ENCODE peak calls at places on chromosomes 3 and 15, in ten cellular contexts. X is CD8-positive, alpha-beta memory T cell; A is heart right ventricle; D is cardiac muscle cell; F is fibroblast of lung; N is HAP-1; B is A673; V is lung; U is esophagus squamous epithelium; C is OCI-LY7. P is an unnamed sample.
A peak's percentile ranks its signal among the peaks of the same experiment; 100 is the strongest.

GRCh38 chr3:119628816-119629445 is 31.2 kb downstream of the PLA1A start:
- DNase-seq in X (no peak), A (no peak), D (no peak), F (peak; percentile 66), N (no peak), B (no peak), V (no peak), U (no peak), C (no peak), P (no peak)

GRCh38 chr3:58351920-58352319 is 19.2 kb downstream of the PXK start:
- DNase-seq in X (no peak), A (no peak), D (no peak), F (no peak), N (peak; percentile 12), B (peak; percentile 58), V (no peak), U (no peak), C (peak; percentile 55), P (no peak)

GRCh38 chr15:23877502-23878412 is 190.7 kb upstream of the NDN start:
- DNase-seq in X (no peak), A (peak; percentile 31), D (peak; percentile 81), F (peak; percentile 4), N (peak; percentile 22), B (peak; percentile 23), V (peak; percentile 52), U (no peak), C (no peak), P (no peak)

GRCh38 chr3:14472471-14473351 is 67.4 kb downstream of the GRIP2 start:
- DNase-seq in X (no peak), A (no peak), D (no peak), F (peak; percentile 95), N (no peak), B (no peak), V (peak; percentile 85), U (no peak), C (no peak), P (no peak)

GRCh38 chr3:4067893-4068292 is 235.3 kb upstream of the SETMAR start:
- DNase-seq in X (no peak), A (no peak), D (no peak), F (no peak), N (no peak), B (peak; percentile 47), V (no peak), U (no peak), C (no peak), P (no peak)

GRCh38 chr3:97232635-97233034 is 418.2 kb downstream of the EPHA6 start:
- DNase-seq in X (no peak), A (no peak), D (peak; percentile 34), F (no peak), N (peak; percentile 6), B (no peak), V (no peak), U (peak; percentile 1), C (no peak), P (no peak)

GRCh38 chr3:168579010-168579409 is 483.3 kb upstream of the GOLIM4 start:
- DNase-seq in X (no peak), A (no peak), D (no peak), F (no peak), N (no peak), B (no peak), V (no peak), U (no peak), C (no peak), P (no peak)

GRCh38 chr15:31387483-31388118 is 61.0 kb downstream of the KLF13 start:
- DNase-seq in X (peak; percentile 70), A (peak; percentile 74), D (peak; percentile 89), F (peak; percentile 44), N (no peak), B (no peak), V (no peak), U (no peak), C (no peak), P (no peak)

GRCh38 chr3:186152889-186153292 is 44.0 kb upstream of the ETV5 start:
- DNase-seq in X (no peak), A (no peak), D (no peak), F (no peak), N (no peak), B (no peak), V (no peak), U (no peak), C (peak; percentile 89), P (no peak)

GRCh38 chr15:37764733-37765191 is 169.7 kb upstream of the TMCO5A start:
- DNase-seq in X (no peak), A (no peak), D (peak; percentile 12), F (peak; percentile 54), N (peak; percentile 42), B (peak; percentile 90), V (no peak), U (no peak), C (peak; percentile 66), P (no peak)

GRCh38 chr3:174072675-174073074 is 675.1 kb downstream of the NLGN1 start:
- DNase-seq in X (no peak), A (no peak), D (no peak), F (no peak), N (no peak), B (no peak), V (no peak), U (no peak), C (no peak), P (no peak)

DNA sequence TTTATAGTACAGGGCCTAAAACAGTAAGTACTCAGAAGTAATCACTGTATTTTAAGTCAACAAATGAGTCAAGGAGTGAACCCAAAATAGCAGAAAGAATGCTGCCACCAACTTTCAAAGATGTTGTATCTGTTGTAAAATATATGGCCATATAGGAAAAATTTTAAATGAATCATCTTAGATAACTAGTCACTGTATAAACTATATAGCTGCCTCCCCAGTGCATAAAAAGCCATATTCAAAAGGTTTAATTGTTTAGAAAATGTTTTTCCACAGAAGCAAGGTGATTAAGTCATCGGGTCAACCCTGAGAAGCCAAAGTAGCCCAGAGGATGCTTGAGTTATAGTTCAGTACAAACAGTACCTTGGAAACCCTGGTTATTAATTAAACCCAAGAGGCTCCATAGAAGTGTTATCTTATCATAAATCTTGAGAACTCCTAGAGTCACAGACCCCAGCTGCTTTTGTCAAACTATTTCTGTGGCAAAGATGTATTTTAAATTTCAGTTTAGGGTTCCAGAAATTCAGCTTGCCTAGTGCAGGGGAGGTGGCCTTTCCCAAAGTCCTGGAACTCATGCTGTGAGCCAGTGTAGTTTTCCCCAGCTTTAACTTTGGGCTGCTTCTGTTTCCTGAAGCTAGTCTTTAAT is 39.2 kb downstream of the MBNL1 start:
- DNase-seq in X (no peak), A (no peak), D (no peak), F (peak; percentile 28), N (no peak), B (no peak), V (no peak), U (no peak), C (no peak), P (no peak)
- H3K4me3 ChIP-seq in X (no peak overlapping the region), A (no peak overlapping the region), D (no peak overlapping the region), F (no peak overlapping the region), N (no peak overlapping the region), B (no peak overlapping the region), V (no peak overlapping the region), U (no peak overlapping the region), C (no peak overlapping the region), P (peak overlapping the region; percentile 47)

GRCh38 chr15:64697911-64698369 is 77.4 kb downstream of the RBPMS2 start:
- DNase-seq in X (no peak), A (no peak), D (no peak), F (peak; percentile 41), N (no peak), B (no peak), V (no peak), U (no peak), C (no peak), P (no peak)

GRCh38 chr15:64694816-64695215 is 80.6 kb downstream of the RBPMS2 start:
- DNase-seq in X (no peak), A (no peak), D (no peak), F (no peak), N (no peak), B (no peak), V (no peak), U (no peak), C (no peak), P (no peak)

GRCh38 chr15:64692166-64692565 is 83.2 kb downstream of the RBPMS2 start:
- DNase-seq in X (no peak), A (no peak), D (no peak), F (no peak), N (no peak), B (no peak), V (no peak), U (no peak), C (no peak), P (no peak)

GRCh38 chr15:64693134-64693533 is 82.3 kb downstream of the RBPMS2 start:
- DNase-seq in X (no peak), A (no peak), D (no peak), F (peak; percentile 91), N (no peak), B (no peak), V (no peak), U (no peak), C (no peak), P (peak; percentile 22)

DNA sequence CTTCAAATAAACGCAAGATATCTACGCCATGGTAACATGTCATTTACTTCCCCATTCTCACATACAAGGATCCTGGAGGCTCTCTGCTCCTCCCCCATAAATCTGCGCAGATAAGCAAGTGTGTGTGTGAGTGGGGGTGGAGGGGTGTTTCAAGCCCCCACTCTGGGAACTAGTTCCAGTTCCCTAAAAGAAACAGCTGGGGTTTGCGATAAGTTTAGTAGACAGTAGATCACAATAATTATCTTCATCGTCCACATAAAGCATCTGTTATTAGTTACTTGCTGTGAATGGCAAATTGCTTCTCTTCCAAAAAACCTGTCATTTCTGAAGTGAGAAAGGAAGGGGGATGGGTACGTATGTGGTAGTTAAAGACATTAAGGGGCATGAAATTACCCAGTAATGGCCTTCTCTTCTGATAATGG is 79.8 kb downstream of the RBPMS2 start:
- DNase-seq in X (no peak), A (no peak), D (no peak), F (no peak), N (no peak), B (no peak), V (no peak), U (no peak), C (peak; percentile 47), P (no peak)
- H3K4me1 ChIP-seq in X (peaks cover 22% of the 10 kb centered on the region), A (peaks cover 100% of the 10 kb centered on the region), D (peaks cover 60% of the 10 kb centered on the region), F (peaks cover 31% of the 10 kb centered on the region), N (peaks cover 29% of the 10 kb centered on the region), B (peaks cover 34% of the 10 kb centered on the region), V (peaks cover 15% of the 10 kb centered on the region), U (peaks cover 48% of the 10 kb centered on the region), C (peaks cover 33% of the 10 kb centered on the region), P (peaks cover 100% of the 10 kb centered on the region)

DNA sequence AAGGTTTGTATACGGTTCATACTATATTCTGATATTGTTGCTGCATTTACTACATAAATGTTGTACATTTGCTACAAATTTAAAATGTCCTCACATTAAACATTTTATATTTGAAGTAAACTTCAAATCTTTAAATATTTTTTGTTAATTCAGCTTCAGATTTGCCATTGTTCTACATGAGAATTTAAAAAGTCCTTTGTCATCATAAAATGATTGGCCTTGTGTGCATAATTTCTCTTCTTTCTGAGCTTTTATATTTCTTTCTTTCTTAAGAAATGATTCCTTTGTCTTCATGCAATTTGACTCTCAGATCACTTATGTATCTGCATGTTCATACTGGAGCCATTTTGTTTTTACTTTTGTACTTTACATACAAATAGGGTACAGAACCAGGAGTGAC is 28.0 kb downstream of the DNAJC19 start:
- DNase-seq in X (no peak), A (no peak), D (no peak), F (no peak), N (no peak), B (no peak), V (no peak), U (no peak), C (no peak), P (no peak)
- H3K36me3 ChIP-seq in X (peaks cover 33% of the 10 kb centered on the region), A (peaks cover 100% of the 10 kb centered on the region), D (peaks cover 76% of the 10 kb centered on the region), F (peaks cover 6% of the 10 kb centered on the region), N (peaks cover 79% of the 10 kb centered on the region), B (peaks cover 98% of the 10 kb centered on the region), V (peaks cover 14% of the 10 kb centered on the region), U (peaks cover 13% of the 10 kb centered on the region), C (peaks cover 99% of the 10 kb centered on the region), P (peaks cover 32% of the 10 kb centered on the region)

GRCh38 chr3:13452490-13453335 is 27.4 kb upstream of the HDAC11 start:
- DNase-seq in X (peak; percentile 53), A (no peak), D (peak; percentile 61), F (peak; percentile 50), N (peak; percentile 61), B (peak; percentile 73), V (no peak), U (no peak), C (peak; percentile 77), P (no peak)
- H3K4me3 ChIP-seq in X (peak overlapping the region; percentile 84), A (no peak overlapping the region), D (no peak overlapping the region), F (no peak overlapping the region), N (peak overlapping the region; percentile 35), B (peak overlapping the region; percentile 15), V (no peak overlapping the region), U (peak overlapping the region; percentile 51), C (peak overlapping the region; percentile 65), P (peak overlapping the region; percentile 81)